ENCODE peak calls at places on chromosomes 7 and 10, in eight cellular contexts. A is Calu3, P is WERI-Rb-1, I is transverse colon, C is AG09309, H is left lung, N is RWPE1, L is brain microvascular endothelial cell. Z is an unnamed sample.

GRCh38 chr10:130924138-130924819 is 387.2 kb downstream of the TCERG1L start:
- DNase-seq in A (no peak), P (no peak), I (no peak), C (no peak), H (no peak), N (peak; percentile 34), L (no peak), Z (no peak)

GRCh38 chr10:90579602-90580242 is 278.1 kb downstream of the HTR7 start:
- DNase-seq in A (peak; percentile 5), P (peak; percentile 30), I (no peak), C (no peak), H (no peak), N (peak; percentile 19), L (peak; percentile 62), Z (no peak)

GRCh38 chr10:61923210-61924024 is 21.9 kb downstream of the ARID5B start:
- DNase-seq in A (no peak), P (no peak), I (no peak), C (no peak), H (no peak), N (no peak), L (peak; percentile 40), Z (no peak)

GRCh38 chr10:130647341-130647740 is 511.1 kb downstream of the GLRX3 start:
- DNase-seq in A (no peak), P (no peak), I (no peak), C (no peak), H (no peak), N (no peak), L (no peak), Z (no peak)

GRCh38 chr7:100582041-100582579 is 3.8 kb downstream of the LRCH4 start:
- DNase-seq in A (no peak), P (no peak), I (no peak), C (no peak), H (peak; percentile 90), N (no peak), L (no peak), Z (no peak)

GRCh38 chr7:85074-85945 is 107.1 kb upstream of the FAM20C start:
- DNase-seq in A (peak; percentile 62), P (no peak), I (no peak), C (no peak), H (peak; percentile 51), N (no peak), L (no peak), Z (peak; percentile 38)

GRCh38 chr10:114694062-114694461 is 36.0 kb upstream of the ABLIM1 start:
- DNase-seq in A (no peak), P (no peak), I (no peak), C (no peak), H (no peak), N (no peak), L (no peak), Z (no peak)

GRCh38 chr10:78367751-78368150 is 334.1 kb downstream of the RPS24 start:
- DNase-seq in A (no peak), P (no peak), I (no peak), C (no peak), H (no peak), N (no peak), L (no peak), Z (no peak)

GRCh38 chr10:79153753-79154152 is 85.0 kb downstream of the ZMIZ1 start:
- DNase-seq in A (no peak), P (no peak), I (no peak), C (no peak), H (no peak), N (no peak), L (no peak), Z (no peak)

GRCh38 chr7:25847331-25848070 is 304.5 kb upstream of the NFE2L3 start:
- DNase-seq in A (no peak), P (no peak), I (no peak), C (no peak), H (no peak), N (no peak), L (peak; percentile 73), Z (no peak)

GRCh38 chr7:92646966-92647625 is 56.9 kb upstream of the FAM133B start:
- DNase-seq in A (no peak), P (no peak), I (no peak), C (no peak), H (no peak), N (no peak), L (no peak), Z (no peak)

GRCh38 chr10:121411006-121411405 is 187.2 kb downstream of the FGFR2 start:
- DNase-seq in A (no peak), P (no peak), I (no peak), C (no peak), H (no peak), N (no peak), L (no peak), Z (no peak)

GRCh38 chr10:44300666-44301649 is 83.9 kb downstream of the CXCL12 start:
- DNase-seq in A (no peak), P (no peak), I (no peak), C (peak; percentile 98), H (no peak), N (peak; percentile 65), L (peak; percentile 97), Z (no peak)

GRCh38 chr7:3897430-3898385 is 596.7 kb downstream of the SDK1 start:
- DNase-seq in A (peak; percentile 63), P (peak; percentile 23), I (peak; percentile 34), C (no peak), H (no peak), N (peak; percentile 48), L (peak; percentile 54), Z (no peak)

DNA sequence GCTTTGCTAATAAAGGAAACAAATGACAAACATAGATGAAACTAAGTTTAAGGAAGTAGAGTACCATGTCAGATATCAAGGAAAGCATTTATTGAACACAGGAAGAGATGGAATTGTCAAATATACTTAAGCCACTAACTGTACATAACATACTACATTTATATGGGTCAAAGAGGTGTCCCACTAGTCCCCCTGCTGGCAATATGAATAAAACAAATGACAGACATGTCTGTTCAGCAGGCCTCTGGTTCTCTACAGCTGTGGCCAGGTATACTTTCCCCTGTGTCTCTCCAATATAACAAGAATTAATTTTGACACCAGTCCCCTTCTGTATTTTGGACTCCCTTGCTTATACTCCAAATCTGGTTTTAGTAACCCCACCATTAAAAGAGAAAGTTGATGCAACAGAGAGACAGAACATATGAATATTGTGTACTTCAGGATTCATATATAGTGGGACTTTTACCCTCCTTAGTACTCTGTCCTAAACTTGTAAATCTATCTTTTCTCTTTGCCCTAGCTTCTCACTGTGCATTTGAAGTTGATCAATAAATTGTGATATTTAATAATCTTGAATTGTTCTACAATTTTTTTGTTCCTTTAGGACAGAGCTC is 42.9 kb downstream of the CD36 start:
- DNase-seq in A (peak; percentile 17), P (no peak), I (no peak), C (no peak), H (no peak), N (peak; percentile 36), L (peak; percentile 47), Z (no peak)
- TF ChIP-seq CTCF in A (no peak), P (peak; percentile 31), I (no peak), C (peak; percentile 56), H (no peak), N (peak; percentile 65), L (peak; percentile 70), Z (peak; percentile 20)

DNA sequence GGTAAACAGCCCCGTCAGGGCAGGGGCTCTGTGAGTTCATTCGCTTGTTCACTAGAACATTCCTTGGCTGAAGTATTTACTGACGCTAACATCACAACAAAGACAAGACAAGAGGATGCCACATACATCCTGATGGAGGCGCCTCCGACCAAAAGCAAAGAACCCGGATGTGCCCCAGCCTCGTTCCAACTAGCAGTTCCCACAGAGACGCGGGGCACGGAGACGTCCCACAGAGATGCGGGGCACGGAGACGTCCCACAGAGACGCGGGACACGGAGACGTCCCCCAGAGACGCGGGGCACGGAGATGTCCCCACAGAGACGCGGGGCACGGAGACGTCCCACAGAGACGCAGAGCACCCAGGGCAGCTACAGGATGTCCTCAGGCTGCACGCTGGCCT is 35.4 kb upstream of the CFAP46 start:
- DNase-seq in A (no peak), P (no peak), I (no peak), C (no peak), H (peak; percentile 58), N (no peak), L (no peak), Z (no peak)
- TF ChIP-seq CTCF in A (no peak), P (peak; percentile 3), I (no peak), C (no peak), H (no peak), N (no peak), L (no peak), Z (no peak)

GRCh38 chr10:5661043-5661442 is 5.4 kb downstream of the ASB13 start:
- DNase-seq in A (no peak), P (no peak), I (no peak), C (no peak), H (peak; percentile 69), N (no peak), L (no peak), Z (no peak)

GRCh38 chr10:5662708-5663579 is 3.5 kb downstream of the ASB13 start:
- DNase-seq in A (no peak), P (no peak), I (no peak), C (no peak), H (no peak), N (no peak), L (no peak), Z (no peak)

GRCh38 chr10:5665380-5666323 is 743 bp downstream of the ASB13 start:
- DNase-seq in A (peak; percentile 36), P (no peak), I (peak; percentile 37), C (no peak), H (peak; percentile 87), N (no peak), L (no peak), Z (peak; percentile 56)

GRCh38 chr10:5666324-5667220 is at the start of gene ASB13:
- DNase-seq in A (peak; percentile 81), P (peak; percentile 50), I (peak; percentile 80), C (no peak), H (peak; percentile 93), N (peak; percentile 53), L (no peak), Z (peak; percentile 70)

GRCh38 chr10:5663692-5664427 is 2.5 kb downstream of the ASB13 start:
- DNase-seq in A (peak; percentile 11), P (no peak), I (no peak), C (no peak), H (no peak), N (no peak), L (no peak), Z (no peak)
- TF ChIP-seq CTCF in A (no peak), P (no peak), I (no peak), C (no peak), H (no peak), N (no peak), L (no peak), Z (no peak)

GRCh38 chr7:20745716-20746115 is 41.0 kb downstream of the SP8 start:
- DNase-seq in A (no peak), P (peak; percentile 20), I (no peak), C (no peak), H (no peak), N (no peak), L (no peak), Z (no peak)

GRCh38 chr7:20742913-20743312 is 43.8 kb downstream of the SP8 start:
- DNase-seq in A (no peak), P (no peak), I (no peak), C (no peak), H (no peak), N (no peak), L (no peak), Z (no peak)

GRCh38 chr7:20741801-20742200 is 44.9 kb downstream of the SP8 start:
- DNase-seq in A (no peak), P (no peak), I (no peak), C (no peak), H (no peak), N (no peak), L (no peak), Z (no peak)

GRCh38 chr7:20748853-20749252 is 37.8 kb downstream of the SP8 start:
- DNase-seq in A (no peak), P (no peak), I (no peak), C (no peak), H (no peak), N (no peak), L (no peak), Z (no peak)

GRCh38 chr7:20744913-20745587 is 41.6 kb downstream of the SP8 start:
- DNase-seq in A (peak; percentile 14), P (no peak), I (no peak), C (no peak), H (no peak), N (no peak), L (no peak), Z (no peak)
- TF ChIP-seq CTCF in A (peak; percentile 41), P (no peak), I (no peak), C (no peak), H (no peak), N (no peak), L (no peak), Z (no peak)

Z was measured in mesothelial cell of epicardium.